ENCODE peak calls at places on chromosomes 1 and 21, in eight cellular contexts. L, H, P, R, D, B, X and M are unnamed samples.

GRCh38 chr1:110673197-110673701 is 1.5 kb downstream of the KCNA3 start:
- DNase-seq in L (no peak), H (no peak), P (no peak), R (no peak), D (no peak), B (no peak), X (no peak), M (peak)

GRCh38 chr1:193406901-193407300 is 220.5 kb upstream of the B3GALT2 start:
- DNase-seq in L (no peak), H (no peak), P (no peak), R (no peak), D (no peak), B (no peak), X (peak), M (peak)

GRCh38 chr1:54551891-54552290 is 3.9 kb downstream of the ACOT11 start:
- DNase-seq in L (no peak), H (no peak), P (no peak), R (no peak), D (no peak), B (no peak), X (no peak), M (no peak)

GRCh38 chr1:229280921-229281320 is 10.0 kb downstream of the RAB4A start:
- DNase-seq in L (no peak), H (no peak), P (no peak), R (no peak), D (no peak), B (no peak), X (peak), M (no peak)

GRCh38 chr21:44817914-44818635 is at the start of gene SUMO3:
- DNase-seq in L (peak), H (peak), P (peak), R (peak), D (peak), B (peak), X (peak), M (peak)

GRCh38 chr1:243580072-243580471 is 270.0 kb downstream of the AKT3 start:
- DNase-seq in L (no peak), H (no peak), P (no peak), R (no peak), D (no peak), B (no peak), X (peak), M (no peak)

GRCh38 chr1:228271701-228272251 is 63.9 kb downstream of the OBSCN start:
- DNase-seq in L (no peak), H (no peak), P (no peak), R (no peak), D (no peak), B (peak), X (no peak), M (no peak)

GRCh38 chr1:45622891-45623394 is 911 bp downstream of the CCDC17 start:
- DNase-seq in L (no peak), H (no peak), P (peak), R (peak), D (no peak), B (no peak), X (no peak), M (no peak)

GRCh38 chr1:6475381-6476133 is 9.6 kb upstream of the TNFRSF25 start:
- DNase-seq in L (no peak), H (no peak), P (peak), R (peak), D (no peak), B (peak), X (no peak), M (peak)

GRCh38 chr1:165235158-165235776 is 121.2 kb downstream of the LMX1A start:
- DNase-seq in L (no peak), H (no peak), P (no peak), R (peak), D (no peak), B (peak), X (no peak), M (no peak)

GRCh38 chr1:19400875-19401854 is 84.2 kb downstream of the CAPZB start:
- DNase-seq in L (no peak), H (no peak), P (no peak), R (no peak), D (no peak), B (no peak), X (peak), M (no peak)

GRCh38 chr1:37697737-37698136 is 5.4 kb downstream of the CDCA8 start:
- DNase-seq in L (no peak), H (no peak), P (no peak), R (no peak), D (no peak), B (no peak), X (no peak), M (no peak)

GRCh38 chr1:241465673-241466072 is 53.9 kb downstream of the FH start:
- DNase-seq in L (no peak), H (no peak), P (no peak), R (no peak), D (no peak), B (no peak), X (no peak), M (no peak)

GRCh38 chr1:172499636-172500141 is 33.3 kb upstream of the SUCO start:
- DNase-seq in L (no peak), H (no peak), P (no peak), R (no peak), D (peak), B (no peak), X (no peak), M (peak)

GRCh38 chr1:208864366-208864965 is 620.3 kb upstream of the PLXNA2 start:
- DNase-seq in L (no peak), H (no peak), P (no peak), R (no peak), D (no peak), B (no peak), X (no peak), M (no peak)

GRCh38 chr1:243390315-243390875 is 134.6 kb downstream of the SDCCAG8 start:
- DNase-seq in L (no peak), H (no peak), P (no peak), R (no peak), D (no peak), B (no peak), X (no peak), M (peak)

GRCh38 chr1:226603030-226603960 is 54.7 kb downstream of the STUM start:
- DNase-seq in L (peak), H (no peak), P (peak), R (no peak), D (peak), B (peak), X (peak), M (no peak)

GRCh38 chr1:41978986-41979385 is 60.3 kb upstream of the HIVEP3 start:
- DNase-seq in L (no peak), H (no peak), P (no peak), R (no peak), D (no peak), B (no peak), X (no peak), M (no peak)

GRCh38 chr1:233443040-233443439 is 115.5 kb downstream of the MAP3K21 start:
- DNase-seq in L (no peak), H (no peak), P (no peak), R (no peak), D (no peak), B (no peak), X (peak), M (no peak)

GRCh38 chr1:241934843-241935242 is 22.7 kb upstream of the BECN2 start:
- DNase-seq in L (no peak), H (no peak), P (no peak), R (no peak), D (no peak), B (no peak), X (no peak), M (no peak)

GRCh38 chr1:226110249-226111108 is 48.0 kb downstream of the H3-3A start:
- DNase-seq in L (no peak), H (no peak), P (peak), R (peak), D (peak), B (peak), X (peak), M (peak)

GRCh38 chr1:234699795-234700665 is 90.1 kb upstream of the IRF2BP2 start:
- DNase-seq in L (no peak), H (no peak), P (no peak), R (no peak), D (peak), B (peak), X (peak), M (peak)

GRCh38 chr1:20280399-20280798 is 10.3 kb upstream of the VWA5B1 start:
- DNase-seq in L (no peak), H (no peak), P (no peak), R (no peak), D (no peak), B (no peak), X (no peak), M (no peak)

GRCh38 chr1:235783148-235783776 is 83.4 kb downstream of the LYST start:
- DNase-seq in L (no peak), H (peak), P (no peak), R (no peak), D (no peak), B (no peak), X (peak), M (no peak)

GRCh38 chr1:49544615-49545014 is 479.1 kb downstream of the AGBL4 start:
- DNase-seq in L (no peak), H (no peak), P (no peak), R (no peak), D (no peak), B (no peak), X (no peak), M (no peak)

GRCh38 chr1:45326627-45327591 is at the start of gene HPDL:
- DNase-seq in L (no peak), H (no peak), P (peak), R (peak), D (peak), B (peak), X (peak), M (peak)

GRCh38 chr21:15688809-15689208 is 41.0 kb upstream of the USP25 start:
- DNase-seq in L (no peak), H (no peak), P (no peak), R (no peak), D (no peak), B (no peak), X (no peak), M (no peak)

GRCh38 chr1:211921579-211922095 is 91.1 kb upstream of the LPGAT1 start:
- DNase-seq in L (no peak), H (no peak), P (no peak), R (no peak), D (no peak), B (no peak), X (no peak), M (no peak)

GRCh38 chr21:45618287-45618686 is 25.2 kb upstream of the PCBP3 start:
- DNase-seq in L (no peak), H (no peak), P (no peak), R (no peak), D (no peak), B (no peak), X (peak), M (no peak)

GRCh38 chr1:247332215-247332900 is 691 bp upstream of the ZNF496 start:
- DNase-seq in L (no peak), H (no peak), P (peak), R (peak), D (peak), B (peak), X (peak), M (peak)

GRCh38 chr1:3368711-3369436 is 85.6 kb upstream of the ARHGEF16 start:
- DNase-seq in L (no peak), H (no peak), P (no peak), R (no peak), D (no peak), B (no peak), X (peak), M (no peak)

GRCh38 chr1:2050793-2051682 is 827 bp downstream of the PRKCZ start:
- DNase-seq in L (no peak), H (no peak), P (no peak), R (peak), D (no peak), B (no peak), X (no peak), M (peak)

GRCh38 chr1:190019717-190020116 is 457.9 kb downstream of the BRINP3 start:
- DNase-seq in L (no peak), H (no peak), P (no peak), R (no peak), D (no peak), B (no peak), X (no peak), M (no peak)

GRCh38 chr1:183025782-183026774 is 2.9 kb downstream of the LAMC1 start:
- DNase-seq in L (no peak), H (no peak), P (no peak), R (no peak), D (no peak), B (no peak), X (peak), M (no peak)

GRCh38 chr1:208534604-208534907 is 290.4 kb upstream of the PLXNA2 start:
- DNase-seq in L (no peak), H (no peak), P (no peak), R (no peak), D (no peak), B (no peak), X (no peak), M (no peak)

GRCh38 chr1:207404849-207405525 is 49.1 kb upstream of the CR2 start:
- DNase-seq in L (no peak), H (peak), P (no peak), R (no peak), D (no peak), B (no peak), X (peak), M (no peak)

GRCh38 chr21:39386194-39386593 is 37.3 kb upstream of the HMGN1 start:
- DNase-seq in L (no peak), H (no peak), P (no peak), R (no peak), D (peak), B (peak), X (peak), M (no peak)

GRCh38 chr1:5532811-5533210 is 459.4 kb downstream of the NPHP4 start:
- DNase-seq in L (no peak), H (no peak), P (no peak), R (no peak), D (no peak), B (no peak), X (no peak), M (no peak)

GRCh38 chr1:108049083-108049819 is 84.3 kb upstream of the VAV3 start:
- DNase-seq in L (no peak), H (no peak), P (peak), R (peak), D (peak), B (peak), X (peak), M (peak)

DNA sequence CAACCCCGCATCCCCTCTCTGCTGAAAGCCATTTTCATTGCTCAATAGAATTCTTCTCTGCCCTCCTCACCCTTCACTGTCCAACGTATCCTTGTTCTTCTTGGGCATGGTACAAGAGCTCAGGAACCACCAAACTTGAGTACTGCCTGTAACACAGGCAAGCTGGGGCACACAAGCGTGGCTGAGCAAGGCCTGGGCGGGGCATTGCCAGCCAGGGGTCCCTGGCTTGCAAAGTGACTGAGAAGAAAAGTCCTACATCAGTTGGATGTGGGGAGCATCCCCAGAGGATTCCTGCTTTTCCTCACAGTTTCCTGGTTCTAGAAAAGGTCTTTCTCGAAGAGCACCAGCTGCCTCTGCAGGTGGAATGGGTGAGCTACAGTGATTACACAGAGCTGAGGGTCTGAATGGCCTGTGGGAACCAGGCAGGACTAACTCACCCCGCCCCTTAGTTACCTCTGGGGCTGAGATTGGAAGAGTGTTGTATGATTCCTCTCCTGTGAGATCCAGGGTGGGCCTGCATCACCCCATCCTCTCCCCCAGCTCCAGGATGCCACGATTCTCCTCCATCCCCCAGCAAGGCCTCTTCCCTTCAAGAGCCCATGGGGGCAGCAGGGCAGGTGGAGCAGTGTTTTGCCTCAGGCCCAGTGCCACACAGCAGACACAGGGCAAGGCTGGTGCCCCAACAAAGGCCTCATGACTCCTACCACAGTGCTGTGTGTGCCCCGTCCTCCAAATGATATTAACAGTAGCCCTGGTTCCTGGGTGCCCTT is 121.9 kb downstream of the MATN1 start:
- DNase-seq in L (no peak), H (no peak), P (no peak), R (no peak), D (no peak), B (no peak), X (no peak), M (no peak)
- TF ChIP-seq CTCF in L (no peak), H (no peak), P (no peak), R (no peak), D (no peak), B (no peak), X (no peak), M (no peak)

DNA sequence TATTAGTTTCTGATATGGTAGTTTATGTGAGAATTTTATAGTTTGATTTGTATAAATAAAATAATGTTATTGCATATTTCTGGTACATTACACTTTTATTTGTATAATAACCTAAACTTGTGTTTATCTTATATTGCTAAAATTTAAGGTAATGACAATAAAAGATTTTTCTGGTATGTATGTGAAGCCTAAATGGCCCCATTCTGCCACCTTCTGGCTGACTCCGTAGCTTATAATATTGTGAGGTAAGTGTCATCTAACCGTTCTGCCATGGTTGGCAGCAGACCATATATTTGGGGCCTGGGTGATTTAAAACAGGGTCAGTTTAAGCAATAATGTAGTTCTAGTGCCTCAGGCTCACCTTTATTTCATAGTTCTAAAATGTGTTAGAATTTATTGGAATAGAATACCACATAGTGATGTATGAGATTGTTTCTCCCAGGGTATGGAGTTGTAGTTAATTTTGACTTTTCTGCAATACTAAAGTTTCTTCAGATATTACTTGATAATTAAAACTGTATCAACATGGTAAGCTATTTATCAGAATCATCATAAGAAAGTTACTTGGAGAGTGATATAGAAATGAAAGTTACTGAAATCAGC is 21.2 kb upstream of the PRKACB start:
- DNase-seq in L (peak), H (no peak), P (no peak), R (peak), D (peak), B (peak), X (peak), M (peak)
- TF ChIP-seq CTCF in L (peak), H (peak), P (peak), R (peak), D (peak), B (peak), X (peak), M (peak)

GRCh38 chr1:39379187-39379586 is 112.2 kb upstream of the BMP8A start:
- DNase-seq in L (no peak), H (no peak), P (no peak), R (no peak), D (no peak), B (no peak), X (no peak), M (no peak)

GRCh38 chr1:39380036-39380435 is 111.4 kb upstream of the BMP8A start:
- DNase-seq in L (no peak), H (no peak), P (no peak), R (no peak), D (no peak), B (no peak), X (no peak), M (no peak)

GRCh38 chr1:39376656-39377055 is 114.8 kb upstream of the BMP8A start:
- DNase-seq in L (no peak), H (no peak), P (no peak), R (no peak), D (no peak), B (no peak), X (no peak), M (no peak)

GRCh38 chr1:39381839-39382238 is 109.6 kb upstream of the BMP8A start:
- DNase-seq in L (no peak), H (no peak), P (peak), R (no peak), D (peak), B (no peak), X (peak), M (no peak)

DNA sequence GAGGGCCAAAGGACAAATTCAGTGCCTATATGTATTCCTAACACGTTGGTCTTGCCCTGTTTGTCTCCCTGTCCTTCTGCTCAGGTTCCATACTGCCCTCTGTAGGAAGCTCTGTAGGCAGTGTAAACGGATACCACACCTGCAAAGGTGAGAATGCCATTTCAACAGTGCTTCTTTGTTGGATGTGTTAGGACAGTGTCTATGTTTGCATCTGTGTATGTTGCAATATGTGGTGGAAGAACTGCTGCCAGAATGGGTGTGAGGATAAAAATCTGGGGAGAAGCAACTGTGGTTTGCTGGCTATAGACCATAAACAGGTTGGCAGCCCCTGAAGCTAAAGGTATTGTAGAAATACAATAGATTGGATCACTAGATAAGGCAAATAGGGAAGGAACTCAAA is 113.1 kb upstream of the BMP8A start:
- DNase-seq in L (no peak), H (no peak), P (no peak), R (peak), D (no peak), B (no peak), X (no peak), M (no peak)
- TF ChIP-seq CTCF in L (no peak), H (peak), P (peak), R (no peak), D (no peak), B (no peak), X (peak), M (peak)

DNA sequence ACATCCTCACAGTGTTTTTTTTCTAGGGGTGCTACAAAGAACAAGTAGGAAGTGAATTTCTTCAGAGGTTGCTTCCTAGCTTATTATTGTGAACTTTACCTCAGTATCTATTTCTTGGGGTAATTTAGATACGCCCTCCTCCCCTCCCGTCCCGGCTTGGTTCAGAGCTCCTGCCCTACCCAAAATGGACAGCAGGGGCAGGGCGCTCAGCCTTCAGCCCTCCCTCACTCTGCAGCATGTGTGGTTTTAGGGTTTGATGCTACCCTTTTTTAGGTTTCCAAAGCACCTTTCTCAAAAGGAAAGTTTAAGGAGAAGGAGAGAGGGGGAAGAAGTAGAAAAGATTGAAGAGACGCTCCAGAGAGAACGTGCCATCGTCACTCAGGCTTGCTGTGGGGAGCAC is 16.9 kb upstream of the POGK start:
- DNase-seq in L (no peak), H (no peak), P (no peak), R (peak), D (no peak), B (no peak), X (no peak), M (no peak)
- TF ChIP-seq CTCF in L (no peak), H (peak), P (peak), R (peak), D (no peak), B (no peak), X (peak), M (peak)

DNA sequence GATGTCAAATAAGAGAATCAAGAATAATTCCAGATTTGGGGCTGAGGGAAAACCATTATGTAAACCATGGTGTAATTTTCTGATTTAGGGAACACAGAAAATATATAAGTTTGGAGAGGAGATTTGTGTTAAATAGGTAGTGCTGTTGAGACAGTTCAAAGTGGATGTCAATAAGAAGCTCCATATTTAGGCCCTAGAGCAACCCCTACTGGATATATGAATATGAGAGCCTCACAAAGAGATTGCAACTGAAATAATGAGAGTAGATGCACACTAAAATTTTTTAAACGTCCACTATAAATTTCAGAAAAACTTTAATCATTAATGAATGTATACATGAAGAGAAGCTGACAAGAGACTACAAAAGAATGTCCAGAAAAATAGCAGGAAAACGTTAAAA is 1447.8 kb upstream of the PRMT6 start:
- DNase-seq in L (no peak), H (no peak), P (no peak), R (no peak), D (no peak), B (no peak), X (no peak), M (no peak)
- TF ChIP-seq CTCF in L (no peak), H (no peak), P (peak), R (no peak), D (no peak), B (no peak), X (no peak), M (no peak)